ENCODE peak calls at places on chromosomes 16 and 17, in five cellular contexts. One of them, this sample, is unnamed.

GRCh38 chr17:11459780-11460426 is 138.4 kb upstream of the DNAH9 start:
- DNase-seq in upper lobe of right lung: no peak
- DNase-seq in NCI-H1436: no peak
- DNase-seq in Peyer's patch: no peak
- DNase-seq in hepatocyte: no peak
- DNase-seq in this sample: no peak

GRCh38 chr16:80527297-80527696 is 13.5 kb upstream of the DYNLRB2 start:
- DNase-seq in hepatocyte: peak
- DNase-seq in NCI-H1436: no peak
- DNase-seq in Peyer's patch: peak
- DNase-seq in upper lobe of right lung: no peak
- DNase-seq in this sample: no peak

GRCh38 chr16:19548144-19548543 is 7.4 kb upstream of the VPS35L start:
- DNase-seq in NCI-H1436: no peak
- DNase-seq in Peyer's patch: no peak
- DNase-seq in upper lobe of right lung: no peak
- DNase-seq in hepatocyte: no peak
- DNase-seq in this sample: no peak

GRCh38 chr17:39186481-39187002 is 10.9 kb downstream of the CACNB1 start:
- DNase-seq in hepatocyte: no peak
- DNase-seq in upper lobe of right lung: no peak
- DNase-seq in NCI-H1436: no peak
- DNase-seq in Peyer's patch: no peak
- DNase-seq in this sample: no peak

GRCh38 chr16:25828510-25828909 is 136.8 kb downstream of the HS3ST4 start:
- DNase-seq in upper lobe of right lung: no peak
- DNase-seq in hepatocyte: no peak
- DNase-seq in NCI-H1436: no peak
- DNase-seq in Peyer's patch: no peak
- DNase-seq in this sample: no peak

GRCh38 chr16:48133455-48134226 is 22.2 kb downstream of the ABCC12 start:
- DNase-seq in NCI-H1436: no peak
- DNase-seq in Peyer's patch: peak
- DNase-seq in hepatocyte: no peak
- DNase-seq in upper lobe of right lung: peak
- DNase-seq in this sample: no peak

GRCh38 chr16:81645303-81645702 is 133.8 kb upstream of the PLCG2 start:
- DNase-seq in NCI-H1436: peak
- DNase-seq in upper lobe of right lung: no peak
- DNase-seq in Peyer's patch: no peak
- DNase-seq in hepatocyte: peak
- DNase-seq in this sample: peak

GRCh38 chr17:82947051-82947991 is 107.5 kb upstream of the ZNF750 start:
- DNase-seq in Peyer's patch: peak
- DNase-seq in NCI-H1436: no peak
- DNase-seq in hepatocyte: no peak
- DNase-seq in upper lobe of right lung: peak
- DNase-seq in this sample: no peak

GRCh38 chr16:62253926-62254325 is 217.7 kb upstream of the CDH8 start:
- DNase-seq in Peyer's patch: no peak
- DNase-seq in upper lobe of right lung: no peak
- DNase-seq in NCI-H1436: no peak
- DNase-seq in hepatocyte: no peak
- DNase-seq in this sample: no peak

GRCh38 chr16:82133798-82134197 is 36.2 kb downstream of the MPHOSPH6 start:
- DNase-seq in upper lobe of right lung: no peak
- DNase-seq in Peyer's patch: no peak
- DNase-seq in hepatocyte: no peak
- DNase-seq in NCI-H1436: no peak
- DNase-seq in this sample: no peak

GRCh38 chr16:22183901-22184614 is 21.8 kb downstream of the SDR42E2 start:
- DNase-seq in hepatocyte: no peak
- DNase-seq in upper lobe of right lung: no peak
- DNase-seq in NCI-H1436: no peak
- DNase-seq in Peyer's patch: no peak
- DNase-seq in this sample: no peak

GRCh38 chr16:75139498-75139897 is 8.8 kb upstream of the ZFP1 start:
- DNase-seq in NCI-H1436: no peak
- DNase-seq in upper lobe of right lung: no peak
- DNase-seq in Peyer's patch: no peak
- DNase-seq in hepatocyte: no peak
- DNase-seq in this sample: no peak

GRCh38 chr17:2897605-2898004 is 101.4 kb downstream of the RAP1GAP2 start:
- DNase-seq in NCI-H1436: no peak
- DNase-seq in hepatocyte: no peak
- DNase-seq in upper lobe of right lung: no peak
- DNase-seq in Peyer's patch: no peak
- DNase-seq in this sample: no peak

GRCh38 chr17:50274142-50274944 is at the start of gene TMEM92:
- DNase-seq in hepatocyte: peak
- DNase-seq in Peyer's patch: peak
- DNase-seq in NCI-H1436: no peak
- DNase-seq in upper lobe of right lung: peak
- DNase-seq in this sample: no peak

GRCh38 chr17:62705116-62705515 is 77.6 kb downstream of the MRC2 start:
- DNase-seq in NCI-H1436: no peak
- DNase-seq in hepatocyte: no peak
- DNase-seq in Peyer's patch: no peak
- DNase-seq in upper lobe of right lung: no peak
- DNase-seq in this sample: no peak

GRCh38 chr17:78000351-78000750 is 41.8 kb downstream of the TNRC6C start:
- DNase-seq in Peyer's patch: no peak
- DNase-seq in hepatocyte: no peak
- DNase-seq in NCI-H1436: no peak
- DNase-seq in upper lobe of right lung: no peak
- DNase-seq in this sample: no peak

GRCh38 chr17:41211845-41212466 is 14.5 kb upstream of the KRTAP9-2 start:
- DNase-seq in NCI-H1436: peak
- DNase-seq in upper lobe of right lung: no peak
- DNase-seq in hepatocyte: no peak
- DNase-seq in Peyer's patch: no peak
- DNase-seq in this sample: no peak

GRCh38 chr16:23187341-23187740 is 4.8 kb downstream of the SCNN1G start:
- DNase-seq in Peyer's patch: no peak
- DNase-seq in NCI-H1436: no peak
- DNase-seq in hepatocyte: no peak
- DNase-seq in upper lobe of right lung: no peak
- DNase-seq in this sample: no peak

GRCh38 chr16:62831235-62831634 is 795.0 kb upstream of the CDH8 start:
- DNase-seq in upper lobe of right lung: no peak
- DNase-seq in NCI-H1436: no peak
- DNase-seq in hepatocyte: no peak
- DNase-seq in Peyer's patch: no peak
- DNase-seq in this sample: no peak

GRCh38 chr17:77501101-77501566 is 360.4 kb downstream of the SEC14L1 start:
- DNase-seq in upper lobe of right lung: peak
- DNase-seq in Peyer's patch: peak
- DNase-seq in hepatocyte: peak
- DNase-seq in NCI-H1436: no peak
- DNase-seq in this sample: no peak

GRCh38 chr17:68910256-68910705 is 44.9 kb downstream of the ABCA8 start:
- DNase-seq in Peyer's patch: no peak
- DNase-seq in NCI-H1436: no peak
- DNase-seq in upper lobe of right lung: no peak
- DNase-seq in hepatocyte: no peak
- DNase-seq in this sample: peak

GRCh38 chr17:78278139-78278741 is 46.8 kb downstream of the TMEM235 start:
- DNase-seq in Peyer's patch: no peak
- DNase-seq in upper lobe of right lung: no peak
- DNase-seq in hepatocyte: peak
- DNase-seq in NCI-H1436: peak
- DNase-seq in this sample: no peak

GRCh38 chr16:47574091-47575054 is 113.2 kb downstream of the PHKB start:
- DNase-seq in upper lobe of right lung: no peak
- DNase-seq in hepatocyte: no peak
- DNase-seq in NCI-H1436: no peak
- DNase-seq in Peyer's patch: no peak
- DNase-seq in this sample: no peak

GRCh38 chr17:47949951-47950350 is 7.7 kb downstream of the PRR15L start:
- DNase-seq in upper lobe of right lung: no peak
- DNase-seq in Peyer's patch: no peak
- DNase-seq in NCI-H1436: no peak
- DNase-seq in hepatocyte: peak
- DNase-seq in this sample: no peak

GRCh38 chr16:89536371-89536770 is 24.1 kb upstream of the RPL13 start:
- DNase-seq in NCI-H1436: no peak
- DNase-seq in Peyer's patch: peak
- DNase-seq in upper lobe of right lung: no peak
- DNase-seq in hepatocyte: no peak
- DNase-seq in this sample: no peak

GRCh38 chr16:89600427-89600826 is 13.0 kb upstream of the DPEP1 start:
- DNase-seq in NCI-H1436: no peak
- DNase-seq in Peyer's patch: no peak
- DNase-seq in hepatocyte: no peak
- DNase-seq in upper lobe of right lung: no peak
- DNase-seq in this sample: no peak

GRCh38 chr16:66878067-66878466 is 2.2 kb upstream of the PDP2 start:
- DNase-seq in Peyer's patch: no peak
- DNase-seq in upper lobe of right lung: no peak
- DNase-seq in NCI-H1436: no peak
- DNase-seq in hepatocyte: no peak
- DNase-seq in this sample: no peak

GRCh38 chr16:48949636-48950035 is 332.0 kb downstream of the CBLN1 start:
- DNase-seq in NCI-H1436: no peak
- DNase-seq in hepatocyte: no peak
- DNase-seq in upper lobe of right lung: no peak
- DNase-seq in Peyer's patch: no peak
- DNase-seq in this sample: no peak

GRCh38 chr16:88773812-88774291 is 11.2 kb downstream of the PIEZO1 start:
- DNase-seq in hepatocyte: peak
- DNase-seq in upper lobe of right lung: peak
- DNase-seq in NCI-H1436: no peak
- DNase-seq in Peyer's patch: peak
- DNase-seq in this sample: peak

GRCh38 chr16:88914750-88915368 is 48.4 kb upstream of the PABPN1L start:
- DNase-seq in upper lobe of right lung: no peak
- DNase-seq in Peyer's patch: no peak
- DNase-seq in hepatocyte: no peak
- DNase-seq in NCI-H1436: no peak
- DNase-seq in this sample: peak

GRCh38 chr16:67526149-67526732 is 2.4 kb upstream of the RIPOR1 start:
- DNase-seq in NCI-H1436: no peak
- DNase-seq in Peyer's patch: no peak
- DNase-seq in hepatocyte: no peak
- DNase-seq in upper lobe of right lung: no peak
- DNase-seq in this sample: no peak